ENCODE peak calls at places on chromosomes 16 and 17, in seven cellular contexts. One of them, this sample, is unnamed. For H3K27me3 and H3K4me1, the result is how much of the 10 kb centered on the place peaks cover.

GRCh38 chr16:62406387-62406786 is 370.1 kb upstream of the CDH8 start:
- DNase-seq in CD8-positive, alpha-beta T cell: no peak
- DNase-seq in CD4-positive, CD25-positive, alpha-beta regulatory T cell: no peak
- DNase-seq in prostate gland: no peak
- DNase-seq in tibial nerve: no peak
- DNase-seq in right lobe of liver: no peak
- DNase-seq in effector memory CD4-positive, alpha-beta T cell: no peak
- DNase-seq in this sample: no peak

GRCh38 chr17:37458805-37459204 is 30.9 kb upstream of the DUSP14 start:
- DNase-seq in CD8-positive, alpha-beta T cell: no peak
- DNase-seq in CD4-positive, CD25-positive, alpha-beta regulatory T cell: no peak
- DNase-seq in prostate gland: no peak
- DNase-seq in tibial nerve: no peak
- DNase-seq in right lobe of liver: no peak
- DNase-seq in effector memory CD4-positive, alpha-beta T cell: no peak
- DNase-seq in this sample: no peak

GRCh38 chr17:74231846-74232713 is 18.7 kb downstream of the TTYH2 start:
- DNase-seq in CD8-positive, alpha-beta T cell: no peak
- DNase-seq in CD4-positive, CD25-positive, alpha-beta regulatory T cell: no peak
- DNase-seq in prostate gland: no peak
- DNase-seq in tibial nerve: no peak
- DNase-seq in right lobe of liver: no peak
- DNase-seq in effector memory CD4-positive, alpha-beta T cell: no peak
- DNase-seq in this sample: no peak

GRCh38 chr17:27495460-27495859 is 39.2 kb downstream of the KSR1 start:
- DNase-seq in CD8-positive, alpha-beta T cell: no peak
- DNase-seq in CD4-positive, CD25-positive, alpha-beta regulatory T cell: no peak
- DNase-seq in prostate gland: no peak
- DNase-seq in tibial nerve: no peak
- DNase-seq in right lobe of liver: no peak
- DNase-seq in effector memory CD4-positive, alpha-beta T cell: no peak
- DNase-seq in this sample: no peak

GRCh38 chr16:20944861-20945390 is 44.4 kb downstream of the LYRM1 start:
- DNase-seq in CD8-positive, alpha-beta T cell: no peak
- DNase-seq in CD4-positive, CD25-positive, alpha-beta regulatory T cell: peak
- DNase-seq in prostate gland: no peak
- DNase-seq in tibial nerve: no peak
- DNase-seq in right lobe of liver: no peak
- DNase-seq in effector memory CD4-positive, alpha-beta T cell: peak
- DNase-seq in this sample: no peak

GRCh38 chr17:19940722-19941464 is 36.7 kb downstream of the AKAP10 start:
- DNase-seq in CD8-positive, alpha-beta T cell: no peak
- DNase-seq in CD4-positive, CD25-positive, alpha-beta regulatory T cell: no peak
- DNase-seq in prostate gland: peak
- DNase-seq in tibial nerve: no peak
- DNase-seq in right lobe of liver: no peak
- DNase-seq in effector memory CD4-positive, alpha-beta T cell: no peak
- DNase-seq in this sample: peak

GRCh38 chr17:49898547-49899490 is 51.0 kb upstream of the TAC4 start:
- DNase-seq in CD8-positive, alpha-beta T cell: no peak
- DNase-seq in CD4-positive, CD25-positive, alpha-beta regulatory T cell: no peak
- DNase-seq in prostate gland: no peak
- DNase-seq in tibial nerve: no peak
- DNase-seq in right lobe of liver: no peak
- DNase-seq in effector memory CD4-positive, alpha-beta T cell: no peak
- DNase-seq in this sample: no peak

GRCh38 chr16:54240180-54241125 is 46.1 kb downstream of the IRX3 start:
- DNase-seq in CD8-positive, alpha-beta T cell: no peak
- DNase-seq in CD4-positive, CD25-positive, alpha-beta regulatory T cell: no peak
- DNase-seq in prostate gland: no peak
- DNase-seq in tibial nerve: no peak
- DNase-seq in right lobe of liver: no peak
- DNase-seq in effector memory CD4-positive, alpha-beta T cell: no peak
- DNase-seq in this sample: no peak

GRCh38 chr16:12796498-12796897 is 7.2 kb downstream of the CPPED1 start:
- DNase-seq in CD8-positive, alpha-beta T cell: no peak
- DNase-seq in CD4-positive, CD25-positive, alpha-beta regulatory T cell: no peak
- DNase-seq in prostate gland: no peak
- DNase-seq in tibial nerve: no peak
- DNase-seq in right lobe of liver: no peak
- DNase-seq in effector memory CD4-positive, alpha-beta T cell: no peak
- DNase-seq in this sample: no peak

GRCh38 chr17:44044092-44044491 is 22.4 kb downstream of the LSM12 start:
- DNase-seq in CD8-positive, alpha-beta T cell: no peak
- DNase-seq in CD4-positive, CD25-positive, alpha-beta regulatory T cell: no peak
- DNase-seq in prostate gland: no peak
- DNase-seq in tibial nerve: no peak
- DNase-seq in right lobe of liver: no peak
- DNase-seq in effector memory CD4-positive, alpha-beta T cell: no peak
- DNase-seq in this sample: no peak

GRCh38 chr17:56939869-56940484 is 20.9 kb downstream of the COIL start:
- DNase-seq in CD8-positive, alpha-beta T cell: no peak
- DNase-seq in CD4-positive, CD25-positive, alpha-beta regulatory T cell: peak
- DNase-seq in prostate gland: no peak
- DNase-seq in tibial nerve: no peak
- DNase-seq in right lobe of liver: no peak
- DNase-seq in effector memory CD4-positive, alpha-beta T cell: no peak
- DNase-seq in this sample: no peak

GRCh38 chr17:28147026-28147425 is 104.5 kb downstream of the NLK start:
- DNase-seq in CD8-positive, alpha-beta T cell: no peak
- DNase-seq in CD4-positive, CD25-positive, alpha-beta regulatory T cell: no peak
- DNase-seq in prostate gland: no peak
- DNase-seq in tibial nerve: no peak
- DNase-seq in right lobe of liver: no peak
- DNase-seq in effector memory CD4-positive, alpha-beta T cell: no peak
- DNase-seq in this sample: no peak

GRCh38 chr16:22989598-22989997 is 159.7 kb downstream of the USP31 start:
- DNase-seq in CD8-positive, alpha-beta T cell: no peak
- DNase-seq in CD4-positive, CD25-positive, alpha-beta regulatory T cell: no peak
- DNase-seq in prostate gland: no peak
- DNase-seq in tibial nerve: no peak
- DNase-seq in right lobe of liver: no peak
- DNase-seq in effector memory CD4-positive, alpha-beta T cell: no peak
- DNase-seq in this sample: no peak

GRCh38 chr17:67800495-67800928 is 24.8 kb upstream of the BPTF start:
- DNase-seq in CD8-positive, alpha-beta T cell: peak
- DNase-seq in CD4-positive, CD25-positive, alpha-beta regulatory T cell: peak
- DNase-seq in prostate gland: peak
- DNase-seq in tibial nerve: peak
- DNase-seq in right lobe of liver: peak
- DNase-seq in effector memory CD4-positive, alpha-beta T cell: no peak
- DNase-seq in this sample: peak

GRCh38 chr17:5485270-5486205 is at the start of gene DERL2:
- DNase-seq in CD8-positive, alpha-beta T cell: no peak
- DNase-seq in CD4-positive, CD25-positive, alpha-beta regulatory T cell: peak
- DNase-seq in prostate gland: peak
- DNase-seq in tibial nerve: no peak
- DNase-seq in right lobe of liver: no peak
- DNase-seq in effector memory CD4-positive, alpha-beta T cell: no peak
- DNase-seq in this sample: no peak
- H3K27ac ChIP-seq in CD8-positive, alpha-beta T cell: peak
- H3K27ac ChIP-seq in CD4-positive, CD25-positive, alpha-beta regulatory T cell: peak
- H3K27ac ChIP-seq in prostate gland: peak
- H3K27ac ChIP-seq in tibial nerve: peak
- H3K27ac ChIP-seq in right lobe of liver: peak
- H3K27ac ChIP-seq in effector memory CD4-positive, alpha-beta T cell: peak
- H3K27ac ChIP-seq in this sample: peak

GRCh38 chr17:15918261-15918660 is 26.7 kb upstream of the ADORA2B start:
- DNase-seq in CD8-positive, alpha-beta T cell: no peak
- DNase-seq in CD4-positive, CD25-positive, alpha-beta regulatory T cell: no peak
- DNase-seq in prostate gland: no peak
- DNase-seq in tibial nerve: no peak
- DNase-seq in right lobe of liver: no peak
- DNase-seq in effector memory CD4-positive, alpha-beta T cell: no peak
- DNase-seq in this sample: no peak

GRCh38 chr17:15917439-15918027 is 27.4 kb upstream of the ADORA2B start:
- DNase-seq in CD8-positive, alpha-beta T cell: no peak
- DNase-seq in CD4-positive, CD25-positive, alpha-beta regulatory T cell: no peak
- DNase-seq in prostate gland: no peak
- DNase-seq in tibial nerve: no peak
- DNase-seq in right lobe of liver: no peak
- DNase-seq in effector memory CD4-positive, alpha-beta T cell: no peak
- DNase-seq in this sample: no peak

GRCh38 chr17:15919466-15919865 is 25.5 kb upstream of the ADORA2B start:
- DNase-seq in CD8-positive, alpha-beta T cell: no peak
- DNase-seq in CD4-positive, CD25-positive, alpha-beta regulatory T cell: no peak
- DNase-seq in prostate gland: no peak
- DNase-seq in tibial nerve: no peak
- DNase-seq in right lobe of liver: no peak
- DNase-seq in effector memory CD4-positive, alpha-beta T cell: no peak
- DNase-seq in this sample: no peak

GRCh38 chr17:15917021-15917438 is 27.9 kb upstream of the ADORA2B start:
- DNase-seq in CD8-positive, alpha-beta T cell: no peak
- DNase-seq in CD4-positive, CD25-positive, alpha-beta regulatory T cell: no peak
- DNase-seq in prostate gland: no peak
- DNase-seq in tibial nerve: no peak
- DNase-seq in right lobe of liver: no peak
- DNase-seq in effector memory CD4-positive, alpha-beta T cell: no peak
- DNase-seq in this sample: no peak

DNA sequence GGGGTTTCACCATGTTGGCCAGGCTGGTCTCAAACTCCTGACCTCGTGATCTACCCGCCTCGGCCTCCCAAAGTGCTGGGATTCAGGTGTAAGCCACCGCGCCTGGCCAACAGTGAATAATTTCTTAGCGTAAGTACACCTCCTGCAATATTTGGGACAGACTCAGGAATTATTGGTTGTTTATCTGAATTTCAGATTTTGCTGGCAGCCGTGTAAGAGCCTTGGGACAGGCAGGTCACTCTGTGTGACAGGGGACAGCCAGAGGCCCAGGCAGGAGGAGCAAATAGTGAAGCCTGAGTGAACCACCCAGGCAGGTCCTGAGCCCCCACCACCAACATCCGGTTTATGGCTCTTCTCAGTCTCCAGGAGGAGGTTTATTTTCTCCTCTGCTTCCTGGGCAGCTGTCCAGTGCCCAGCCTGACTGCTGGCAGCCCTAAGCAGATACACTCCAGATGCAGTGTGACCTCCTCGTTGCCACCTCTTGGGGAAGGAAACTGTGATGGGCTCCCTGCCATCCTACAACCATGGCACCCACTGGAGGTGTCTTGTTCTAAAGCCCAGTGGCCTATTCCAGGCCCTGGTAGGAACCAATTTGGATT is 26.2 kb upstream of the ADORA2B start:
- DNase-seq in CD8-positive, alpha-beta T cell: no peak
- DNase-seq in CD4-positive, CD25-positive, alpha-beta regulatory T cell: no peak
- DNase-seq in prostate gland: peak
- DNase-seq in tibial nerve: no peak
- DNase-seq in right lobe of liver: no peak
- DNase-seq in effector memory CD4-positive, alpha-beta T cell: no peak
- DNase-seq in this sample: no peak
- H3K27me3 ChIP-seq in CD8-positive, alpha-beta T cell: under half
- H3K27me3 ChIP-seq in CD4-positive, CD25-positive, alpha-beta regulatory T cell: under half
- H3K27me3 ChIP-seq in prostate gland: under half
- H3K27me3 ChIP-seq in tibial nerve: under half
- H3K27me3 ChIP-seq in right lobe of liver: under half
- H3K27me3 ChIP-seq in effector memory CD4-positive, alpha-beta T cell: under half
- H3K27me3 ChIP-seq in this sample: under half

GRCh38 chr16:89355036-89355435 is 135.3 kb downstream of the ANKRD11 start:
- DNase-seq in CD8-positive, alpha-beta T cell: no peak
- DNase-seq in CD4-positive, CD25-positive, alpha-beta regulatory T cell: no peak
- DNase-seq in prostate gland: no peak
- DNase-seq in tibial nerve: no peak
- DNase-seq in right lobe of liver: no peak
- DNase-seq in effector memory CD4-positive, alpha-beta T cell: no peak
- DNase-seq in this sample: no peak

GRCh38 chr16:89357055-89357454 is 133.3 kb downstream of the ANKRD11 start:
- DNase-seq in CD8-positive, alpha-beta T cell: peak
- DNase-seq in CD4-positive, CD25-positive, alpha-beta regulatory T cell: peak
- DNase-seq in prostate gland: no peak
- DNase-seq in tibial nerve: no peak
- DNase-seq in right lobe of liver: no peak
- DNase-seq in effector memory CD4-positive, alpha-beta T cell: no peak
- DNase-seq in this sample: no peak

GRCh38 chr16:89354325-89354724 is 136.0 kb downstream of the ANKRD11 start:
- DNase-seq in CD8-positive, alpha-beta T cell: no peak
- DNase-seq in CD4-positive, CD25-positive, alpha-beta regulatory T cell: no peak
- DNase-seq in prostate gland: no peak
- DNase-seq in tibial nerve: no peak
- DNase-seq in right lobe of liver: peak
- DNase-seq in effector memory CD4-positive, alpha-beta T cell: no peak
- DNase-seq in this sample: no peak

GRCh38 chr16:89357460-89357859 is 132.9 kb downstream of the ANKRD11 start:
- DNase-seq in CD8-positive, alpha-beta T cell: peak
- DNase-seq in CD4-positive, CD25-positive, alpha-beta regulatory T cell: no peak
- DNase-seq in prostate gland: no peak
- DNase-seq in tibial nerve: no peak
- DNase-seq in right lobe of liver: no peak
- DNase-seq in effector memory CD4-positive, alpha-beta T cell: no peak
- DNase-seq in this sample: no peak

DNA sequence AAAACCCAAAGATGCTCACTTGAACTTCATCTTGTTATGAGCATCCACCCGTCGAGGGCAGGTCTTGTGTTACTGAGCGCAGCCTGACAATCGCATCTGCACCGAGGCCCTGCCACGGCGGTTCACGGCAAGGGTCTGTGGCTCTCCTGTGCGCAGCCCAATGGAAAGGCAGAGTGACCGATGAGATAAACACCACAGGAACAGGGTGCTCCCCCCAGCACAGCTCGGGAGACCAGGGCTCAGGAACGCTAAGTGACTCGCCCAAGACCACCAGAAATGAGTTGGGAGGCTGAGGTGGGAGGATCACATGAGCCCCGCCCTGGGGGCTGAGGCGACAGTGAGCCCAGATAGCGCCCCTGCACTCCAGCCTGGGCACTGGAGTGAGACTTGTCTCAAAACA is 134.7 kb downstream of the ANKRD11 start:
- DNase-seq in CD8-positive, alpha-beta T cell: no peak
- DNase-seq in CD4-positive, CD25-positive, alpha-beta regulatory T cell: no peak
- DNase-seq in prostate gland: no peak
- DNase-seq in tibial nerve: no peak
- DNase-seq in right lobe of liver: no peak
- DNase-seq in effector memory CD4-positive, alpha-beta T cell: no peak
- DNase-seq in this sample: no peak
- H3K4me1 ChIP-seq in CD8-positive, alpha-beta T cell: half or more
- H3K4me1 ChIP-seq in CD4-positive, CD25-positive, alpha-beta regulatory T cell: half or more
- H3K4me1 ChIP-seq in prostate gland: under half
- H3K4me1 ChIP-seq in tibial nerve: under half
- H3K4me1 ChIP-seq in right lobe of liver: half or more
- H3K4me1 ChIP-seq in effector memory CD4-positive, alpha-beta T cell: half or more
- H3K4me1 ChIP-seq in this sample: under half

GRCh38 chr17:62014526-62014925 is 50.6 kb downstream of the MED13 start:
- DNase-seq in CD8-positive, alpha-beta T cell: no peak
- DNase-seq in CD4-positive, CD25-positive, alpha-beta regulatory T cell: no peak
- DNase-seq in prostate gland: no peak
- DNase-seq in tibial nerve: no peak
- DNase-seq in right lobe of liver: no peak
- DNase-seq in effector memory CD4-positive, alpha-beta T cell: no peak
- DNase-seq in this sample: no peak

GRCh38 chr17:62017496-62017895 is 47.6 kb downstream of the MED13 start:
- DNase-seq in CD8-positive, alpha-beta T cell: no peak
- DNase-seq in CD4-positive, CD25-positive, alpha-beta regulatory T cell: no peak
- DNase-seq in prostate gland: no peak
- DNase-seq in tibial nerve: no peak
- DNase-seq in right lobe of liver: no peak
- DNase-seq in effector memory CD4-positive, alpha-beta T cell: no peak
- DNase-seq in this sample: peak

DNA sequence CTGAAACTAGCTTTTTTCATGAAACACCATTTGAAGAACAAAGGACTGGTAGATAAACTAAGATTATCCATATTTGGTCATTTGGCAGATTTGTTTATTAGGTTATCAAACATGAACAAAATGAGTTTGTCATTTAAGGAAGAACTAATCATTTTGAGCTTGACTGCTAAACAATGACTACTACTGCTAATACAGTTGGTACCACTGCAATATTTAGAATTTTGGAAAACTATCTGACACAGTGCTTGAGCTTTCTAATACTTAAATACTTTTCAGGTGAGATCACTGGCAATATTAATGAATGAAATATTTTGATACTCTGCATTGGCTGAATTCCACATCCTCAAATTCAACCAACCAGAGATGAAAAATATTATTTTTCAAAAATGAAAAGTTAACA is 47.2 kb downstream of the MED13 start:
- DNase-seq in CD8-positive, alpha-beta T cell: no peak
- DNase-seq in CD4-positive, CD25-positive, alpha-beta regulatory T cell: no peak
- DNase-seq in prostate gland: no peak
- DNase-seq in tibial nerve: no peak
- DNase-seq in right lobe of liver: no peak
- DNase-seq in effector memory CD4-positive, alpha-beta T cell: no peak
- DNase-seq in this sample: no peak
- H3K27ac ChIP-seq in CD8-positive, alpha-beta T cell: no peak
- H3K27ac ChIP-seq in CD4-positive, CD25-positive, alpha-beta regulatory T cell: no peak
- H3K27ac ChIP-seq in prostate gland: no peak
- H3K27ac ChIP-seq in tibial nerve: no peak
- H3K27ac ChIP-seq in right lobe of liver: no peak
- H3K27ac ChIP-seq in effector memory CD4-positive, alpha-beta T cell: no peak
- H3K27ac ChIP-seq in this sample: no peak

This sample was measured in foreskin keratinocyte.